ENCODE peak calls at places on chromosomes 5 and 9, in seven cellular contexts. One of them, this sample, is unnamed. For H3K4me1, the result is how much of the 10 kb centered on the place peaks cover.

GRCh38 chr5:95417971-95418370 is 26.8 kb downstream of the FAM81B start:
- DNase-seq in cardiac muscle cell: peak
- DNase-seq in uterus: no peak
- DNase-seq in stomach: no peak
- DNase-seq in A549: peak
- DNase-seq in HepG2: no peak
- DNase-seq in CD4-positive, alpha-beta memory T cell: no peak
- DNase-seq in this sample: no peak

GRCh38 chr5:142108432-142109355 is at the start of gene NDFIP1:
- DNase-seq in CD4-positive, alpha-beta memory T cell: peak
- DNase-seq in uterus: peak
- DNase-seq in stomach: peak
- DNase-seq in HepG2: peak
- DNase-seq in cardiac muscle cell: peak
- DNase-seq in A549: peak
- DNase-seq in this sample: peak

GRCh38 chr5:149273950-149274349 is 2.3 kb downstream of the AFAP1L1 start:
- DNase-seq in uterus: no peak
- DNase-seq in CD4-positive, alpha-beta memory T cell: no peak
- DNase-seq in stomach: no peak
- DNase-seq in cardiac muscle cell: no peak
- DNase-seq in A549: no peak
- DNase-seq in HepG2: peak
- DNase-seq in this sample: no peak

GRCh38 chr5:150946351-150946905 is 41.6 kb upstream of the ZNF300 start:
- DNase-seq in HepG2: no peak
- DNase-seq in A549: no peak
- DNase-seq in CD4-positive, alpha-beta memory T cell: no peak
- DNase-seq in cardiac muscle cell: peak
- DNase-seq in uterus: peak
- DNase-seq in stomach: peak
- DNase-seq in this sample: peak

GRCh38 chr9:114392749-114393112 is 4.9 kb upstream of the AKNA start:
- DNase-seq in stomach: peak
- DNase-seq in uterus: peak
- DNase-seq in CD4-positive, alpha-beta memory T cell: no peak
- DNase-seq in HepG2: no peak
- DNase-seq in A549: no peak
- DNase-seq in cardiac muscle cell: no peak
- DNase-seq in this sample: no peak

GRCh38 chr5:122870219-122870856 is 24.9 kb downstream of the SNX24 start:
- DNase-seq in HepG2: no peak
- DNase-seq in uterus: no peak
- DNase-seq in CD4-positive, alpha-beta memory T cell: no peak
- DNase-seq in A549: no peak
- DNase-seq in stomach: no peak
- DNase-seq in cardiac muscle cell: peak
- DNase-seq in this sample: no peak

GRCh38 chr9:137458194-137459146 is 664 bp downstream of the NSMF start:
- DNase-seq in HepG2: no peak
- DNase-seq in A549: no peak
- DNase-seq in stomach: no peak
- DNase-seq in CD4-positive, alpha-beta memory T cell: no peak
- DNase-seq in uterus: peak
- DNase-seq in cardiac muscle cell: no peak
- DNase-seq in this sample: peak

GRCh38 chr5:131328536-131329186 is 64.8 kb downstream of the CDC42SE2 start:
- DNase-seq in stomach: no peak
- DNase-seq in uterus: no peak
- DNase-seq in CD4-positive, alpha-beta memory T cell: no peak
- DNase-seq in cardiac muscle cell: peak
- DNase-seq in A549: peak
- DNase-seq in HepG2: peak
- DNase-seq in this sample: no peak

GRCh38 chr9:127885508-127886281 is 8.2 kb upstream of the AK1 start:
- DNase-seq in uterus: peak
- DNase-seq in A549: no peak
- DNase-seq in CD4-positive, alpha-beta memory T cell: no peak
- DNase-seq in cardiac muscle cell: no peak
- DNase-seq in stomach: no peak
- DNase-seq in HepG2: no peak
- DNase-seq in this sample: no peak

GRCh38 chr5:157457391-157457790 is 2.6 kb upstream of the NIPAL4 start:
- DNase-seq in A549: no peak
- DNase-seq in uterus: no peak
- DNase-seq in cardiac muscle cell: no peak
- DNase-seq in CD4-positive, alpha-beta memory T cell: no peak
- DNase-seq in stomach: no peak
- DNase-seq in HepG2: no peak
- DNase-seq in this sample: no peak

GRCh38 chr9:76107487-76107886 is 217.0 kb downstream of the PCSK5 start:
- DNase-seq in HepG2: no peak
- DNase-seq in cardiac muscle cell: peak
- DNase-seq in uterus: peak
- DNase-seq in stomach: no peak
- DNase-seq in CD4-positive, alpha-beta memory T cell: no peak
- DNase-seq in A549: no peak
- DNase-seq in this sample: no peak

GRCh38 chr5:61401726-61402125 is 69.7 kb downstream of the ZSWIM6 start:
- DNase-seq in HepG2: no peak
- DNase-seq in CD4-positive, alpha-beta memory T cell: no peak
- DNase-seq in uterus: no peak
- DNase-seq in A549: peak
- DNase-seq in cardiac muscle cell: peak
- DNase-seq in stomach: no peak
- DNase-seq in this sample: no peak

GRCh38 chr5:56409331-56410190 is 176.4 kb upstream of the ANKRD55 start:
- DNase-seq in stomach: peak
- DNase-seq in A549: peak
- DNase-seq in cardiac muscle cell: peak
- DNase-seq in uterus: no peak
- DNase-seq in CD4-positive, alpha-beta memory T cell: no peak
- DNase-seq in HepG2: no peak
- DNase-seq in this sample: no peak

GRCh38 chr9:109419531-109419930 is 78.6 kb downstream of the PTPN3 start:
- DNase-seq in A549: no peak
- DNase-seq in cardiac muscle cell: no peak
- DNase-seq in HepG2: no peak
- DNase-seq in uterus: no peak
- DNase-seq in stomach: no peak
- DNase-seq in CD4-positive, alpha-beta memory T cell: no peak
- DNase-seq in this sample: no peak

GRCh38 chr9:109417585-109418544 is 80.2 kb downstream of the PTPN3 start:
- DNase-seq in A549: no peak
- DNase-seq in CD4-positive, alpha-beta memory T cell: no peak
- DNase-seq in HepG2: no peak
- DNase-seq in cardiac muscle cell: no peak
- DNase-seq in uterus: no peak
- DNase-seq in stomach: no peak
- DNase-seq in this sample: no peak

GRCh38 chr9:109421034-109421700 is 76.9 kb downstream of the PTPN3 start:
- DNase-seq in stomach: no peak
- DNase-seq in uterus: no peak
- DNase-seq in A549: no peak
- DNase-seq in cardiac muscle cell: no peak
- DNase-seq in HepG2: no peak
- DNase-seq in CD4-positive, alpha-beta memory T cell: no peak
- DNase-seq in this sample: no peak

GRCh38 chr9:109417054-109417453 is 81.1 kb downstream of the PTPN3 start:
- DNase-seq in uterus: no peak
- DNase-seq in cardiac muscle cell: no peak
- DNase-seq in CD4-positive, alpha-beta memory T cell: no peak
- DNase-seq in A549: no peak
- DNase-seq in HepG2: no peak
- DNase-seq in stomach: no peak
- DNase-seq in this sample: no peak

DNA sequence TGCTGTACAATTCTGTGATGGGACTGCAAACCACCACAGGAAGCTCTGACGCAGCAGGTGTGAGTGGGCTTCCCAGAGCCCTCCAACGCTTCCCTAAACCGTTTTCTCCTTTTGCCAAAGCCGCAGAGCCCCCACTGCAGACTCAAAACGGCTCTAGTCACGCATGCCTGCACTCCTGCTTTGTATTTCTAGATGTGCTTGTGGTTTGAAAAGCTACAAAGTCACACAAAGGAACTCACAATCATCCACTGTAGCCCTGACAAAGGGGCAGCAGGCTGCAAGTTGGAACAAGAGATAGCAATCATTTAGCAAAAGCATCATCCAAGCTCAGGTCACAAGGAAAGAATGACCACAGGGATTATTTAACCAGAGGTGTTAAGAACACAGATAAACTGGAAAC is 79.3 kb downstream of the PTPN3 start:
- DNase-seq in CD4-positive, alpha-beta memory T cell: no peak
- DNase-seq in HepG2: no peak
- DNase-seq in cardiac muscle cell: no peak
- DNase-seq in uterus: no peak
- DNase-seq in stomach: no peak
- DNase-seq in A549: no peak
- DNase-seq in this sample: no peak
- H3K4me1 ChIP-seq in CD4-positive, alpha-beta memory T cell: under half
- H3K4me1 ChIP-seq in HepG2: under half
- H3K4me1 ChIP-seq in cardiac muscle cell: under half
- H3K4me1 ChIP-seq in uterus: under half
- H3K4me1 ChIP-seq in stomach: under half
- H3K4me1 ChIP-seq in A549: under half
- H3K4me1 ChIP-seq in this sample: under half

GRCh38 chr5:9558319-9558965 is 12.6 kb upstream of the SEMA5A start:
- DNase-seq in uterus: no peak
- DNase-seq in CD4-positive, alpha-beta memory T cell: no peak
- DNase-seq in stomach: no peak
- DNase-seq in cardiac muscle cell: no peak
- DNase-seq in A549: no peak
- DNase-seq in HepG2: no peak
- DNase-seq in this sample: no peak
- H3K4me1 ChIP-seq in uterus: under half
- H3K4me1 ChIP-seq in CD4-positive, alpha-beta memory T cell: under half
- H3K4me1 ChIP-seq in stomach: under half
- H3K4me1 ChIP-seq in cardiac muscle cell: under half
- H3K4me1 ChIP-seq in A549: under half
- H3K4me1 ChIP-seq in HepG2: under half
- H3K4me1 ChIP-seq in this sample: under half

GRCh38 chr5:91307023-91307422 is 76.1 kb downstream of the ARRDC3 start:
- DNase-seq in CD4-positive, alpha-beta memory T cell: no peak
- DNase-seq in cardiac muscle cell: peak
- DNase-seq in HepG2: no peak
- DNase-seq in stomach: no peak
- DNase-seq in uterus: peak
- DNase-seq in A549: peak
- DNase-seq in this sample: peak

GRCh38 chr5:91306497-91306896 is 76.6 kb downstream of the ARRDC3 start:
- DNase-seq in HepG2: no peak
- DNase-seq in uterus: no peak
- DNase-seq in stomach: no peak
- DNase-seq in A549: no peak
- DNase-seq in CD4-positive, alpha-beta memory T cell: no peak
- DNase-seq in cardiac muscle cell: peak
- DNase-seq in this sample: no peak

GRCh38 chr5:91312698-91313097 is 70.4 kb downstream of the ARRDC3 start:
- DNase-seq in A549: no peak
- DNase-seq in CD4-positive, alpha-beta memory T cell: no peak
- DNase-seq in uterus: no peak
- DNase-seq in HepG2: no peak
- DNase-seq in stomach: no peak
- DNase-seq in cardiac muscle cell: no peak
- DNase-seq in this sample: no peak

GRCh38 chr5:91311168-91311696 is 71.9 kb downstream of the ARRDC3 start:
- DNase-seq in A549: no peak
- DNase-seq in CD4-positive, alpha-beta memory T cell: no peak
- DNase-seq in cardiac muscle cell: no peak
- DNase-seq in stomach: no peak
- DNase-seq in uterus: no peak
- DNase-seq in HepG2: no peak
- DNase-seq in this sample: no peak

DNA sequence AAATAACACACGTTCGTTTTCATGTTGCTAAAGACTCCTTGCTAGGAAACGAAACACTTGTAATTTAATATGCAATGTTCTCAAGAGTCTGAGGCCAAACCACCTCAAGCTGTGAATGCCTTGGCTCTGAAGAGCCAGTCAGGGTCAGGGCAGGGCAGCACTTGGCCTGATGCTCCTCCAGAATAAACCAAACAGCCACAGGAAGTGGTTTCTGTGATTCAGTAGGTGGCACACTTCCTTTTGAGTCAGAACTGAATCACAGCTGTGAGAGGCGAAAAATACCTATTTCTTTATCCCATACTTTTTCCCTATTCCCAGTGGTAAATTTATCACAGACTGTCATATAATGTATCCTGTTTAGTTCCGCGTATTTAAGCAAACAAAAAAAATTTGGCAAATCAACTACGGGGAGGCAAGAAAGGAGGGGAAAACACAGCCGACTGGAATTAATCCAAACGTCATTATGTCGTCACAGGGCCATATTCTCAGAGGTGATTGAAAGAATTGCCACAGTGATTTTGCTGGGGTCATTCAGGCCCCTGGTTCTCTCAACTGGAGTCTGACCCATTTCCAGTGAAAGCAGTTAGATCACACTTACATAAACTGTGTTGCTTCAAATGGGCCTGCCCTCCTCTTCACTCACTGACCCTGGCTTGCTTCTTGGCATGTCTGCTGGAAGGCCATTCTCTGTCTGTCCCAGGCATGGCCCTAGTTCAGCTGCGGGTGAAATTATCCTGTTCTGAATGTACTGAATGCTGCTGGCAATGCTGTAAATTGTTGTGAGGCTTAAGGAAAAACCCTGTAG is 71.2 kb downstream of the ARRDC3 start:
- DNase-seq in CD4-positive, alpha-beta memory T cell: peak
- DNase-seq in A549: peak
- DNase-seq in stomach: peak
- DNase-seq in uterus: peak
- DNase-seq in cardiac muscle cell: peak
- DNase-seq in HepG2: peak
- DNase-seq in this sample: peak
- H3K4me1 ChIP-seq in CD4-positive, alpha-beta memory T cell: under half
- H3K4me1 ChIP-seq in A549: half or more
- H3K4me1 ChIP-seq in stomach: under half
- H3K4me1 ChIP-seq in uterus: under half
- H3K4me1 ChIP-seq in cardiac muscle cell: under half
- H3K4me1 ChIP-seq in HepG2: under half
- H3K4me1 ChIP-seq in this sample: under half

DNA sequence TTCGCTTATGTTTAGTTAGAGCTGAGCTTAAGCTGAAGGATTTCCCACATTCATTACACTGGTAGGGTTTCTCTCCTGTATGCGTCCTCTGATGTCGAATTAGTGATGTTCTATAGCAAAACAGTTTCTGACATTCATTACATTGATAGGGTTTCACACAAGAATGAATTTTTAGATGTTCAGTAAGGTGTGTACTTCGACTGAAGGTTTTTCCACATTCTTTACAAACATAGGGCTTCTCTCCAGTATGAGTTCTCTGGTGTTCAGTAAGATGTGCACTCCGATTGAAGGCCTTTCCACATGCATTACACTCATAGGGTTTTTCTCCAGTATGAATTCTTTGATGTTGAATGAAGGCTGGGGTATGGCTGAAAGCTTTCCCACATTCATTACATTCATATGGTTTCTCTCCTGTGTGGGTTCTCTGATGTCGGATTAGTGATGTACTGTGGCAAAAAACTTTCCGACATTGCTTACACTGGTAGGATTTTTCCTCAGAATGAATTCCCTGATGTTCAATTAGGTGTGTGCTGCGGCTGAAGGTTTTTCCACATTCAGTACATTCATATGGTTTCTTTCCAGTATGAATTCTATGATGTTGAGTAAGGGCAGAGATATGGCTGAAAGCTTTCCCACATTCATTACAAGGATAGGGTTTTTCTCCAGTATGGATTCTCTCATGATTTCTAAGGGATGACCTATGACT is 14.6 kb downstream of the ZNF883 start:
- DNase-seq in cardiac muscle cell: no peak
- DNase-seq in CD4-positive, alpha-beta memory T cell: no peak
- DNase-seq in A549: no peak
- DNase-seq in stomach: no peak
- DNase-seq in HepG2: no peak
- DNase-seq in uterus: no peak
- DNase-seq in this sample: no peak
- H3K4me1 ChIP-seq in cardiac muscle cell: under half
- H3K4me1 ChIP-seq in CD4-positive, alpha-beta memory T cell: under half
- H3K4me1 ChIP-seq in A549: under half
- H3K4me1 ChIP-seq in stomach: under half
- H3K4me1 ChIP-seq in HepG2: under half
- H3K4me1 ChIP-seq in uterus: under half
- H3K4me1 ChIP-seq in this sample: under half

This sample was measured in aorta.